ENCODE peak calls at places on chromosomes 4 and X, in eight cellular contexts. One of them, this sample, is unnamed.
A peak's percentile ranks its signal among the peaks of the same experiment; 100 is the strongest.

GRCh38 chr4:155025762-155026457 is 182.5 kb upstream of the NPY2R start:
- DNase-seq in NCI-H774: no peak
- DNase-seq in Kasumi-1: no peak
- DNase-seq in GM20000: no peak
- DNase-seq in aorta: peak; percentile 52
- DNase-seq in stimulated activated CD4-positive, alpha-beta T cell treated with anti-CD3 and anti-CD28 coated beads, Interleukin-15, amount 100 ng/mL, for 1 hour: no peak
- DNase-seq in GM04504: no peak
- DNase-seq in esophagus squamous epithelium: no peak
- DNase-seq in this sample: peak; percentile 52

GRCh38 chrX:46589977-46590723 is 16.6 kb downstream of the CHST7 start:
- DNase-seq in aorta: no peak
- DNase-seq in GM04504: peak; percentile 71
- DNase-seq in NCI-H774: no peak
- DNase-seq in esophagus squamous epithelium: no peak
- DNase-seq in Kasumi-1: no peak
- DNase-seq in GM20000: no peak
- DNase-seq in stimulated activated CD4-positive, alpha-beta T cell treated with anti-CD3 and anti-CD28 coated beads, Interleukin-15, amount 100 ng/mL, for 1 hour: no peak
- DNase-seq in this sample: no peak

GRCh38 chr4:126004936-126005335 is 690.2 kb downstream of the FAT4 start:
- DNase-seq in NCI-H774: no peak
- DNase-seq in stimulated activated CD4-positive, alpha-beta T cell treated with anti-CD3 and anti-CD28 coated beads, Interleukin-15, amount 100 ng/mL, for 1 hour: no peak
- DNase-seq in GM04504: peak; percentile 4
- DNase-seq in Kasumi-1: no peak
- DNase-seq in aorta: no peak
- DNase-seq in GM20000: no peak
- DNase-seq in esophagus squamous epithelium: no peak
- DNase-seq in this sample: no peak

GRCh38 chrX:42738552-42738951 is 39.4 kb downstream of the PPP1R2C start:
- DNase-seq in GM04504: no peak
- DNase-seq in aorta: no peak
- DNase-seq in esophagus squamous epithelium: no peak
- DNase-seq in NCI-H774: no peak
- DNase-seq in stimulated activated CD4-positive, alpha-beta T cell treated with anti-CD3 and anti-CD28 coated beads, Interleukin-15, amount 100 ng/mL, for 1 hour: no peak
- DNase-seq in GM20000: no peak
- DNase-seq in Kasumi-1: no peak
- DNase-seq in this sample: no peak

GRCh38 chrX:2452799-2453198 is 48.0 kb downstream of the DHRSX start:
- DNase-seq in GM20000: no peak
- DNase-seq in GM04504: no peak
- DNase-seq in esophagus squamous epithelium: no peak
- DNase-seq in Kasumi-1: no peak
- DNase-seq in aorta: no peak
- DNase-seq in stimulated activated CD4-positive, alpha-beta T cell treated with anti-CD3 and anti-CD28 coated beads, Interleukin-15, amount 100 ng/mL, for 1 hour: no peak
- DNase-seq in NCI-H774: no peak
- DNase-seq in this sample: no peak

GRCh38 chrX:112367065-112367464 is 284.5 kb upstream of the TRPC5 start:
- DNase-seq in NCI-H774: no peak
- DNase-seq in aorta: no peak
- DNase-seq in Kasumi-1: no peak
- DNase-seq in GM20000: no peak
- DNase-seq in GM04504: no peak
- DNase-seq in stimulated activated CD4-positive, alpha-beta T cell treated with anti-CD3 and anti-CD28 coated beads, Interleukin-15, amount 100 ng/mL, for 1 hour: no peak
- DNase-seq in esophagus squamous epithelium: no peak
- DNase-seq in this sample: no peak

GRCh38 chr4:5024673-5025072 is 5.4 kb upstream of the CYTL1 start:
- DNase-seq in GM20000: no peak
- DNase-seq in NCI-H774: no peak
- DNase-seq in esophagus squamous epithelium: no peak
- DNase-seq in Kasumi-1: no peak
- DNase-seq in aorta: no peak
- DNase-seq in stimulated activated CD4-positive, alpha-beta T cell treated with anti-CD3 and anti-CD28 coated beads, Interleukin-15, amount 100 ng/mL, for 1 hour: no peak
- DNase-seq in GM04504: peak; percentile 63
- DNase-seq in this sample: no peak

GRCh38 chr4:85793256-85793655 is 318.3 kb downstream of the ARHGAP24 start:
- DNase-seq in GM20000: no peak
- DNase-seq in Kasumi-1: no peak
- DNase-seq in GM04504: no peak
- DNase-seq in aorta: no peak
- DNase-seq in stimulated activated CD4-positive, alpha-beta T cell treated with anti-CD3 and anti-CD28 coated beads, Interleukin-15, amount 100 ng/mL, for 1 hour: no peak
- DNase-seq in NCI-H774: no peak
- DNase-seq in esophagus squamous epithelium: no peak
- DNase-seq in this sample: no peak

GRCh38 chrX:103886624-103887023 is 54.6 kb upstream of the RAB9B start:
- DNase-seq in aorta: no peak
- DNase-seq in NCI-H774: no peak
- DNase-seq in stimulated activated CD4-positive, alpha-beta T cell treated with anti-CD3 and anti-CD28 coated beads, Interleukin-15, amount 100 ng/mL, for 1 hour: no peak
- DNase-seq in esophagus squamous epithelium: no peak
- DNase-seq in Kasumi-1: no peak
- DNase-seq in GM04504: no peak
- DNase-seq in GM20000: no peak
- DNase-seq in this sample: no peak

GRCh38 chr4:90317785-90318184 is 190.6 kb downstream of the CCSER1 start:
- DNase-seq in stimulated activated CD4-positive, alpha-beta T cell treated with anti-CD3 and anti-CD28 coated beads, Interleukin-15, amount 100 ng/mL, for 1 hour: no peak
- DNase-seq in esophagus squamous epithelium: no peak
- DNase-seq in GM20000: no peak
- DNase-seq in NCI-H774: no peak
- DNase-seq in GM04504: peak; percentile 38
- DNase-seq in aorta: no peak
- DNase-seq in Kasumi-1: no peak
- DNase-seq in this sample: no peak

GRCh38 chr4:161555689-161556660 is 607.8 kb downstream of the FSTL5 start:
- DNase-seq in esophagus squamous epithelium: no peak
- DNase-seq in GM20000: peak; percentile 13
- DNase-seq in GM04504: no peak
- DNase-seq in stimulated activated CD4-positive, alpha-beta T cell treated with anti-CD3 and anti-CD28 coated beads, Interleukin-15, amount 100 ng/mL, for 1 hour: no peak
- DNase-seq in NCI-H774: no peak
- DNase-seq in aorta: no peak
- DNase-seq in Kasumi-1: no peak
- DNase-seq in this sample: no peak

GRCh38 chr4:80587861-80588385 is 252.4 kb downstream of the CFAP299 start:
- DNase-seq in NCI-H774: no peak
- DNase-seq in stimulated activated CD4-positive, alpha-beta T cell treated with anti-CD3 and anti-CD28 coated beads, Interleukin-15, amount 100 ng/mL, for 1 hour: no peak
- DNase-seq in Kasumi-1: no peak
- DNase-seq in esophagus squamous epithelium: no peak
- DNase-seq in GM04504: no peak
- DNase-seq in aorta: no peak
- DNase-seq in GM20000: no peak
- DNase-seq in this sample: no peak

This sample was measured in RPMI8226.